ENCODE peak calls at places on chromosomes 16 and 17, in five cellular contexts. One of them, this sample, is unnamed. For H3K9me3, the result is how much of the 10 kb centered on the place peaks cover.

GRCh38 chr16:711548-712320 is 3.2 kb upstream of the METRN start:
- DNase-seq in OCI-LY7: peak
- DNase-seq in CD8-positive, alpha-beta T cell: peak
- DNase-seq in MM.1S: peak
- DNase-seq in tibial nerve: no peak
- DNase-seq in this sample: peak

GRCh38 chr16:11665071-11665491 is 3.2 kb upstream of the SNN start:
- DNase-seq in OCI-LY7: peak
- DNase-seq in CD8-positive, alpha-beta T cell: no peak
- DNase-seq in MM.1S: no peak
- DNase-seq in tibial nerve: no peak
- DNase-seq in this sample: no peak

GRCh38 chr16:81873843-81874752 is 95.0 kb downstream of the PLCG2 start:
- DNase-seq in OCI-LY7: peak
- DNase-seq in CD8-positive, alpha-beta T cell: peak
- DNase-seq in MM.1S: peak
- DNase-seq in tibial nerve: peak
- DNase-seq in this sample: peak

GRCh38 chr17:45310380-45311324 is 6.2 kb downstream of the MAP3K14 start:
- DNase-seq in OCI-LY7: no peak
- DNase-seq in CD8-positive, alpha-beta T cell: no peak
- DNase-seq in MM.1S: peak
- DNase-seq in tibial nerve: no peak
- DNase-seq in this sample: peak

GRCh38 chr17:36869441-36869840 is 67.8 kb upstream of the LHX1 start:
- DNase-seq in OCI-LY7: no peak
- DNase-seq in CD8-positive, alpha-beta T cell: no peak
- DNase-seq in MM.1S: no peak
- DNase-seq in tibial nerve: no peak
- DNase-seq in this sample: no peak

GRCh38 chr17:5555254-5555653 is 29.1 kb downstream of the NLRP1 start:
- DNase-seq in OCI-LY7: no peak
- DNase-seq in CD8-positive, alpha-beta T cell: no peak
- DNase-seq in MM.1S: no peak
- DNase-seq in tibial nerve: no peak
- DNase-seq in this sample: no peak

GRCh38 chr17:3535253-3535995 is 22.2 kb downstream of the TRPV3 start:
- DNase-seq in OCI-LY7: peak
- DNase-seq in CD8-positive, alpha-beta T cell: peak
- DNase-seq in MM.1S: no peak
- DNase-seq in tibial nerve: no peak
- DNase-seq in this sample: no peak

GRCh38 chr17:64056269-64057005 is 36.0 kb upstream of the ICAM2 start:
- DNase-seq in OCI-LY7: peak
- DNase-seq in CD8-positive, alpha-beta T cell: no peak
- DNase-seq in MM.1S: peak
- DNase-seq in tibial nerve: no peak
- DNase-seq in this sample: no peak

GRCh38 chr17:18285296-18285695 is 24.8 kb downstream of the MIEF2 start:
- DNase-seq in OCI-LY7: no peak
- DNase-seq in CD8-positive, alpha-beta T cell: no peak
- DNase-seq in MM.1S: no peak
- DNase-seq in tibial nerve: no peak
- DNase-seq in this sample: no peak

GRCh38 chr17:80283116-80283852 is 22.6 kb downstream of the RNF213 start:
- DNase-seq in OCI-LY7: peak
- DNase-seq in CD8-positive, alpha-beta T cell: no peak
- DNase-seq in MM.1S: no peak
- DNase-seq in tibial nerve: no peak
- DNase-seq in this sample: peak

GRCh38 chr16:354971-355441 is 2.5 kb upstream of the AXIN1 start:
- DNase-seq in OCI-LY7: no peak
- DNase-seq in CD8-positive, alpha-beta T cell: peak
- DNase-seq in MM.1S: no peak
- DNase-seq in tibial nerve: no peak
- DNase-seq in this sample: no peak

GRCh38 chr17:58092797-58093385 is 9.7 kb downstream of the DYNLL2 start:
- DNase-seq in OCI-LY7: no peak
- DNase-seq in CD8-positive, alpha-beta T cell: no peak
- DNase-seq in MM.1S: no peak
- DNase-seq in tibial nerve: no peak
- DNase-seq in this sample: no peak

GRCh38 chr16:69822174-69822935 is 60.2 kb downstream of the WWP2 start:
- DNase-seq in OCI-LY7: no peak
- DNase-seq in CD8-positive, alpha-beta T cell: no peak
- DNase-seq in MM.1S: no peak
- DNase-seq in tibial nerve: no peak
- DNase-seq in this sample: no peak

GRCh38 chr17:3506054-3506453 is 30.3 kb downstream of the ASPA start:
- DNase-seq in OCI-LY7: no peak
- DNase-seq in CD8-positive, alpha-beta T cell: no peak
- DNase-seq in MM.1S: no peak
- DNase-seq in tibial nerve: no peak
- DNase-seq in this sample: no peak

GRCh38 chr17:1813088-1813487 is 16.6 kb downstream of the SMYD4 start:
- DNase-seq in OCI-LY7: no peak
- DNase-seq in CD8-positive, alpha-beta T cell: no peak
- DNase-seq in MM.1S: no peak
- DNase-seq in tibial nerve: no peak
- DNase-seq in this sample: no peak

GRCh38 chr17:38605852-38606645 is at the start of gene SRCIN1:
- DNase-seq in OCI-LY7: peak
- DNase-seq in CD8-positive, alpha-beta T cell: peak
- DNase-seq in MM.1S: peak
- DNase-seq in tibial nerve: no peak
- DNase-seq in this sample: peak

GRCh38 chr17:55348749-55349354 is 72.8 kb downstream of the MMD start:
- DNase-seq in OCI-LY7: peak
- DNase-seq in CD8-positive, alpha-beta T cell: peak
- DNase-seq in MM.1S: peak
- DNase-seq in tibial nerve: peak
- DNase-seq in this sample: peak

GRCh38 chr17:55386931-55387330 is 34.7 kb downstream of the MMD start:
- DNase-seq in OCI-LY7: no peak
- DNase-seq in CD8-positive, alpha-beta T cell: no peak
- DNase-seq in MM.1S: no peak
- DNase-seq in tibial nerve: no peak
- DNase-seq in this sample: no peak

GRCh38 chr17:44602390-44602789 is 45.1 kb downstream of the FZD2 start:
- DNase-seq in OCI-LY7: no peak
- DNase-seq in CD8-positive, alpha-beta T cell: no peak
- DNase-seq in MM.1S: no peak
- DNase-seq in tibial nerve: no peak
- DNase-seq in this sample: peak

GRCh38 chr17:9566067-9566466 is 9.6 kb downstream of the STX8 start:
- DNase-seq in OCI-LY7: no peak
- DNase-seq in CD8-positive, alpha-beta T cell: no peak
- DNase-seq in MM.1S: no peak
- DNase-seq in tibial nerve: no peak
- DNase-seq in this sample: peak

GRCh38 chr16:53201900-53202299 is 147.1 kb downstream of the CHD9 start:
- DNase-seq in OCI-LY7: no peak
- DNase-seq in CD8-positive, alpha-beta T cell: no peak
- DNase-seq in MM.1S: no peak
- DNase-seq in tibial nerve: no peak
- DNase-seq in this sample: no peak

GRCh38 chr17:69870091-69870530 is 204.9 kb upstream of the KCNJ16 start:
- DNase-seq in OCI-LY7: peak
- DNase-seq in CD8-positive, alpha-beta T cell: no peak
- DNase-seq in MM.1S: no peak
- DNase-seq in tibial nerve: no peak
- DNase-seq in this sample: no peak

GRCh38 chr16:15572329-15573001 is 70.5 kb downstream of the MARF1 start:
- DNase-seq in OCI-LY7: no peak
- DNase-seq in CD8-positive, alpha-beta T cell: no peak
- DNase-seq in MM.1S: no peak
- DNase-seq in tibial nerve: no peak
- DNase-seq in this sample: no peak

GRCh38 chr17:10050597-10051101 is 145.6 kb upstream of the RCVRN start:
- DNase-seq in OCI-LY7: no peak
- DNase-seq in CD8-positive, alpha-beta T cell: no peak
- DNase-seq in MM.1S: peak
- DNase-seq in tibial nerve: no peak
- DNase-seq in this sample: no peak

GRCh38 chr17:8922451-8922850 is 43.1 kb downstream of the PIK3R5 start:
- DNase-seq in OCI-LY7: no peak
- DNase-seq in CD8-positive, alpha-beta T cell: no peak
- DNase-seq in MM.1S: no peak
- DNase-seq in tibial nerve: no peak
- DNase-seq in this sample: no peak

GRCh38 chr17:64641499-64641898 is 20.6 kb downstream of the SMURF2 start:
- DNase-seq in OCI-LY7: no peak
- DNase-seq in CD8-positive, alpha-beta T cell: no peak
- DNase-seq in MM.1S: no peak
- DNase-seq in tibial nerve: no peak
- DNase-seq in this sample: peak

GRCh38 chr16:83727018-83727417 is 80.8 kb upstream of the HSBP1 start:
- DNase-seq in OCI-LY7: no peak
- DNase-seq in CD8-positive, alpha-beta T cell: no peak
- DNase-seq in MM.1S: no peak
- DNase-seq in tibial nerve: no peak
- DNase-seq in this sample: peak

GRCh38 chr17:1060991-1061390 is 64.1 kb downstream of the TIMM22 start:
- DNase-seq in OCI-LY7: no peak
- DNase-seq in CD8-positive, alpha-beta T cell: no peak
- DNase-seq in MM.1S: peak
- DNase-seq in tibial nerve: no peak
- DNase-seq in this sample: peak

GRCh38 chr17:2707721-2708584 is 3.6 kb downstream of the CLUH start:
- DNase-seq in OCI-LY7: peak
- DNase-seq in CD8-positive, alpha-beta T cell: no peak
- DNase-seq in MM.1S: no peak
- DNase-seq in tibial nerve: no peak
- DNase-seq in this sample: peak

GRCh38 chr16:74035816-74036215 is 260.8 kb upstream of the PSMD7 start:
- DNase-seq in OCI-LY7: peak
- DNase-seq in CD8-positive, alpha-beta T cell: no peak
- DNase-seq in MM.1S: no peak
- DNase-seq in tibial nerve: no peak
- DNase-seq in this sample: peak

GRCh38 chr17:11671151-11671550 is 72.9 kb downstream of the DNAH9 start:
- DNase-seq in OCI-LY7: no peak
- DNase-seq in CD8-positive, alpha-beta T cell: no peak
- DNase-seq in MM.1S: no peak
- DNase-seq in tibial nerve: no peak
- DNase-seq in this sample: no peak

GRCh38 chr16:22924492-22924891 is 110.5 kb downstream of the HS3ST2 start:
- DNase-seq in OCI-LY7: no peak
- DNase-seq in CD8-positive, alpha-beta T cell: no peak
- DNase-seq in MM.1S: no peak
- DNase-seq in tibial nerve: no peak
- DNase-seq in this sample: no peak

GRCh38 chr16:85981826-85982562 is 83.0 kb downstream of the IRF8 start:
- DNase-seq in OCI-LY7: no peak
- DNase-seq in CD8-positive, alpha-beta T cell: no peak
- DNase-seq in MM.1S: no peak
- DNase-seq in tibial nerve: no peak
- DNase-seq in this sample: no peak

GRCh38 chr17:17204635-17205231 is 1.4 kb downstream of the PLD6 start:
- DNase-seq in OCI-LY7: no peak
- DNase-seq in CD8-positive, alpha-beta T cell: no peak
- DNase-seq in MM.1S: no peak
- DNase-seq in tibial nerve: no peak
- DNase-seq in this sample: no peak
- H3K27ac ChIP-seq in OCI-LY7: no peak
- H3K27ac ChIP-seq in CD8-positive, alpha-beta T cell: peak
- H3K27ac ChIP-seq in MM.1S: no peak
- H3K27ac ChIP-seq in tibial nerve: peak
- H3K27ac ChIP-seq in this sample: no peak

DNA sequence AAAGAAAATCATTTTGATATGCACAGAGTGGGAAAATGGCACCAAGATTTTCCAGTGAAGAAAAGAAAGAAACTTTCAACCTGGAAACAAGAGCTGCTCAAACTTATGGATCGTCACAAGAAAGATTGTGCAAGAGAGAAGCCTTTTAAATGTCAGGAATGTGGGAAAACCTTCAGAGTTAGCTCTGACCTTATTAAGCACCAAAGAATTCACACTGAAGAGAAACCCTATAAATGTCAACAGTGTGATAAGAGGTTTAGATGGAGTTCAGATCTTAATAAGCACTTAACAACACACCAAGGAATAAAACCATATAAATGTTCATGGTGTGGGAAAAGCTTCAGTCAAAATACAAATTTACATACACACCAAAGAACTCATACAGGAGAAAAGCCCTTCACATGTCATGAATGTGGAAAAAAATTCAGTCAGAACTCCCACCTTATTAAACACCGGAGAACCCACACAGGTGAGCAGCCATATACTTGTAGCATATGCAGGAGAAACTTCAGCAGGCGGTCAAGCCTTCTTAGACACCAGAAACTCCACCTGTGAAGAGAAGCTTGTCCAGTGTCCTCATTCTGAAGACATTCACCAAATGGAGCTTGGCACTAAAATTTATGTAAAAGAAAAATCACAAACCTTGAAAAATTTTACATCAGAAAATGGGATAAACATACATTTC is 12.2 kb downstream of the ZNF75A start:
- DNase-seq in OCI-LY7: no peak
- DNase-seq in CD8-positive, alpha-beta T cell: no peak
- DNase-seq in MM.1S: no peak
- DNase-seq in tibial nerve: no peak
- DNase-seq in this sample: no peak
- H3K9me3 ChIP-seq in OCI-LY7: under half
- H3K9me3 ChIP-seq in CD8-positive, alpha-beta T cell: half or more
- H3K9me3 ChIP-seq in MM.1S: under half
- H3K9me3 ChIP-seq in tibial nerve: half or more
- H3K9me3 ChIP-seq in this sample: under half

DNA sequence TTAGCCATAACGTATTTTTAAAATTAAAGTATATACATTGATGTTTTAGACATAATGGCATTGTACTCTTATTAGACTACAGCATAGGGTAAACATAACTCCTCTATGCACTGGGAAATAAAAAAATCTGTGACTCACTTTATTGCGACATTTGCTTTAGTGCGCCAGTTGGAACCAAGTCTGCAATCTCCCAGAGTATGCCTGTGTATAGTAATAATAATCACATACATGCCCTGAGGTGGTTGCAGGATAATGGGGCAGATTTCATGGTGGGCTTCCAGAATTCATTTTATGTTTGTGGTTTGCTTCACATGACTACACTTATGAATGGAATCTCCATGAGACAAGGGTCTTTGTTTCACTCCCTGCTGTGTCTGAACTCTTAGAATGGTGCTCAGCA is 66.9 kb upstream of the N4BP1 start:
- DNase-seq in OCI-LY7: no peak
- DNase-seq in CD8-positive, alpha-beta T cell: no peak
- DNase-seq in MM.1S: no peak
- DNase-seq in tibial nerve: no peak
- DNase-seq in this sample: peak
- H3K27ac ChIP-seq in OCI-LY7: no peak
- H3K27ac ChIP-seq in CD8-positive, alpha-beta T cell: no peak
- H3K27ac ChIP-seq in MM.1S: no peak
- H3K27ac ChIP-seq in tibial nerve: no peak
- H3K27ac ChIP-seq in this sample: no peak

GRCh38 chr16:72308396-72308795 is 136.4 kb upstream of the PMFBP1 start:
- DNase-seq in OCI-LY7: no peak
- DNase-seq in CD8-positive, alpha-beta T cell: no peak
- DNase-seq in MM.1S: no peak
- DNase-seq in tibial nerve: no peak
- DNase-seq in this sample: no peak
- H3K9me3 ChIP-seq in OCI-LY7: under half
- H3K9me3 ChIP-seq in CD8-positive, alpha-beta T cell: under half
- H3K9me3 ChIP-seq in MM.1S: under half
- H3K9me3 ChIP-seq in tibial nerve: under half
- H3K9me3 ChIP-seq in this sample: under half

This sample was measured in SJCRH30.